ENCODE peak calls at places on chromosomes 12 and 14, in eight cellular contexts. U, O, V, A, G, P, K and N are unnamed samples.

GRCh38 chr12:122793685-122794106 is 19.3 kb downstream of the CCDC62 start:
- DNase-seq in U (peak), O (no peak), V (peak), A (peak), G (peak), P (peak), K (no peak), N (no peak)

GRCh38 chr14:65332141-65332871 is 80.2 kb upstream of the FUT8 start:
- DNase-seq in U (peak), O (no peak), V (no peak), A (no peak), G (no peak), P (no peak), K (no peak), N (no peak)

GRCh38 chr14:24353551-24354529 is 14.0 kb upstream of the RIPK3 start:
- DNase-seq in U (no peak), O (no peak), V (no peak), A (no peak), G (no peak), P (no peak), K (no peak), N (no peak)

GRCh38 chr14:88166616-88167015 is 156.5 kb downstream of the KCNK10 start:
- DNase-seq in U (no peak), O (no peak), V (no peak), A (no peak), G (no peak), P (peak), K (no peak), N (peak)

GRCh38 chr12:111841236-111841749 is 735 bp upstream of the MAPKAPK5 start:
- DNase-seq in U (peak), O (no peak), V (no peak), A (no peak), G (no peak), P (no peak), K (no peak), N (no peak)

GRCh38 chr14:68882235-68882634 is 89.4 kb upstream of the ZFP36L1 start:
- DNase-seq in U (no peak), O (no peak), V (no peak), A (no peak), G (no peak), P (no peak), K (no peak), N (no peak)

GRCh38 chr14:105065280-105066228 is at the start of gene GPR132:
- DNase-seq in U (no peak), O (no peak), V (peak), A (no peak), G (peak), P (no peak), K (peak), N (no peak)

GRCh38 chr14:77459072-77459723 is 1.3 kb downstream of the AHSA1 start:
- DNase-seq in U (peak), O (peak), V (peak), A (peak), G (peak), P (peak), K (no peak), N (no peak)

GRCh38 chr14:52078093-52078492 is 9.2 kb upstream of the NID2 start:
- DNase-seq in U (peak), O (no peak), V (no peak), A (no peak), G (no peak), P (no peak), K (no peak), N (no peak)

GRCh38 chr12:88752183-88752582 is 171.9 kb upstream of the KITLG start:
- DNase-seq in U (no peak), O (no peak), V (no peak), A (no peak), G (no peak), P (no peak), K (no peak), N (no peak)

GRCh38 chr14:56829151-56829550 is 18.9 kb upstream of the OTX2 start:
- DNase-seq in U (no peak), O (no peak), V (no peak), A (no peak), G (no peak), P (no peak), K (no peak), N (no peak)

GRCh38 chr12:119989619-119990381 is 764 bp downstream of the BICDL1 start:
- DNase-seq in U (peak), O (peak), V (peak), A (peak), G (peak), P (peak), K (peak), N (peak)

GRCh38 chr12:20946732-20947131 is 136.2 kb downstream of the SLCO1B3 start:
- DNase-seq in U (peak), O (no peak), V (peak), A (peak), G (no peak), P (peak), K (no peak), N (no peak)

GRCh38 chr12:114744696-114745095 is 60.7 kb upstream of the TBX3 start:
- DNase-seq in U (no peak), O (no peak), V (no peak), A (no peak), G (no peak), P (no peak), K (no peak), N (no peak)

GRCh38 chr12:124359671-124360581 is 65.0 kb downstream of the RFLNA start:
- DNase-seq in U (no peak), O (peak), V (no peak), A (no peak), G (no peak), P (no peak), K (peak), N (no peak)

GRCh38 chr12:13165578-13166120 is 30.9 kb upstream of the EMP1 start:
- DNase-seq in U (peak), O (peak), V (peak), A (no peak), G (peak), P (peak), K (peak), N (peak)

GRCh38 chr12:64674367-64674922 is 64.2 kb downstream of the RASSF3 start:
- DNase-seq in U (no peak), O (no peak), V (peak), A (no peak), G (peak), P (no peak), K (no peak), N (no peak)

GRCh38 chr12:94536040-94536965 is 76.6 kb upstream of the CEP83 start:
- DNase-seq in U (no peak), O (no peak), V (no peak), A (no peak), G (no peak), P (no peak), K (peak), N (no peak)

GRCh38 chr14:77219591-77219990 is 38.0 kb downstream of the TMEM63C start:
- DNase-seq in U (no peak), O (no peak), V (no peak), A (no peak), G (no peak), P (no peak), K (peak), N (no peak)

GRCh38 chr12:53053223-53054111 is 3.6 kb downstream of the TNS2 start:
- DNase-seq in U (peak), O (peak), V (peak), A (peak), G (peak), P (peak), K (peak), N (no peak)

GRCh38 chr12:40980346-40981005 is 207.6 kb upstream of the PDZRN4 start:
- DNase-seq in U (no peak), O (no peak), V (no peak), A (no peak), G (no peak), P (no peak), K (no peak), N (no peak)

GRCh38 chr12:94379479-94380113 is 80.1 kb downstream of the CEP83 start:
- DNase-seq in U (no peak), O (no peak), V (peak), A (no peak), G (no peak), P (no peak), K (no peak), N (no peak)

GRCh38 chr12:123100882-123101281 is 50.0 kb downstream of the PITPNM2 start:
- DNase-seq in U (no peak), O (no peak), V (no peak), A (no peak), G (no peak), P (no peak), K (no peak), N (no peak)

GRCh38 chr12:108633534-108634224 is at the start of gene SELPLG:
- DNase-seq in U (no peak), O (peak), V (peak), A (no peak), G (peak), P (no peak), K (peak), N (no peak)

GRCh38 chr14:55160989-55161388 is 30.4 kb downstream of the DLGAP5 start:
- DNase-seq in U (peak), O (no peak), V (peak), A (no peak), G (no peak), P (peak), K (no peak), N (no peak)

GRCh38 chr14:97408937-97409860 is 612.0 kb downstream of the VRK1 start:
- DNase-seq in U (no peak), O (no peak), V (peak), A (no peak), G (peak), P (no peak), K (no peak), N (no peak)

GRCh38 chr12:124379938-124380754 is 85.3 kb downstream of the RFLNA start:
- DNase-seq in U (peak), O (peak), V (no peak), A (peak), G (no peak), P (peak), K (peak), N (no peak)

GRCh38 chr12:27434673-27435565 is 11.6 kb upstream of the SMCO2 start:
- DNase-seq in U (peak), O (no peak), V (peak), A (peak), G (peak), P (no peak), K (no peak), N (no peak)

GRCh38 chr12:31323466-31324115 is 2.4 kb downstream of the SINHCAF start:
- DNase-seq in U (peak), O (peak), V (peak), A (no peak), G (no peak), P (peak), K (peak), N (no peak)

GRCh38 chr12:53340398-53340797 is 4.2 kb upstream of the SP7 start:
- DNase-seq in U (no peak), O (no peak), V (no peak), A (no peak), G (no peak), P (no peak), K (no peak), N (no peak)

GRCh38 chr14:61928300-61928699 is 166.1 kb downstream of the SNAPC1 start:
- DNase-seq in U (no peak), O (no peak), V (no peak), A (no peak), G (no peak), P (no peak), K (no peak), N (no peak)

DNA sequence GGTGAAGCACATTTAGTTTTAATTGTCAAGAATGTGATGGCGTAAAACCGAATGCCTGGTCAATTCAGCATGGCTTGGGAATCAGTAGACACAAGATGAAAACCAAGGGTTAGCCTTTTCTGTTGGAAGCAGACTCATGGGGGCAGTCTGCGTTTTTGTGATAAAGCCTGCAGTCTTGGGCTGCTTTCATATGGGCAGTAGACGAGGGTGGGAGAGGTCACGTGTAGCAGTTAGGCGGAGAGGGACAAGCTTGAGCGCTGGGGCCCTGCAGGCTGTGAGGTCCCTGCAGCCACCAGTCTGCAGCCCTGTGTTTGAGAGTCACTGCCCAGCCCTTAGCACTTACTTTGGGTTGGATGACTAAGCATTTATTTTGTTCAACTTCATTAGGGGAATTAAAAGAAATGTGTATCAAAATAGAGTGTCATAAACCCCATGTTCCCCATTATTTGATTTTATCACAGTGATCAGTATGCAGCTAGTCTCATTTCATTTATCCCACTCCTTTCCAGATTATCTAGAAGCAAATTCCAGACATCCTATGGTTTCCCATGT is 37.2 kb downstream of the EP400 start:
- DNase-seq in U (no peak), O (no peak), V (no peak), A (no peak), G (no peak), P (no peak), K (no peak), N (no peak)
- H3K27ac ChIP-seq in U (no peak), O (no peak), V (no peak), A (peak), G (no peak), P (peak), K (no peak), N (no peak)

DNA sequence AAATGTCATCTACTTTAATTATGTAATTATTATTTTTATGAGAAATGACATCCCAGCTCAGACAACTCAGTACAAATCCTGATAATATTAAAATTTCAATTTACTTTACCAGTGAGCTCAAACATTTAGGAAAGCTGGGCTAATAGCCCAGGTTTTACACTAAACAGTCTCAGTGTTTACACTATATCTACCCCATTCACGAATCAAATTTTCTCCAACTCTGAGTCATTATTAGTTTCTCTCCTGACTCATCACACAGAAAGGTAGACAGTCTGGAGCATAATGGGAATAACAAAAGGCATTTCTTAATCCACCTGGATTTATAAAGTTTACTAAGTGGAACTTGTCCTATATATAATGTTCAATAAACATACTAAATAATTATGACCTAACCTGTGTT is 5.7 kb downstream of the PAWR start:
- DNase-seq in U (peak), O (no peak), V (no peak), A (no peak), G (no peak), P (peak), K (no peak), N (no peak)
- H3K27ac ChIP-seq in U (peak), O (no peak), V (no peak), A (no peak), G (no peak), P (peak), K (no peak), N (peak)

DNA sequence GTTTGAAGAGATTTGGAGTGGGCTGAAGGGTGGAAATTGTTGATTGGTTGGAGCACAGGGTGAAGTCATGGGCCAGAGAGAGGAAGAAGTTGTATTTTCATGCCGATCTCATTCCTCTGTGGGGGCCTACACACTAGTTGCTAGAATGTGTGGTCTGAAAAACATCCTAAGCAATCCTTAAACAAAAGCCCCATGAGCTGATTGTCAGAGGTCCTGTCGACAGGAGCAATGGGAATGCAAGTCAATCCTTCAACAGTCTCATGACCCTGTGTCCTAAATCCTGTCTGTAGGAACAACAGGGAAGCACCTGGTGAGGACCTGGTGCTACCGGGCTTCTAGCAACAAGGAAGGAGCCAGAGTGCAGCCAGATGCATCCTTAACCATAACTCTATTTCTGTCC is 324.0 kb upstream of the TMEM132C start:
- DNase-seq in U (no peak), O (no peak), V (no peak), A (no peak), G (no peak), P (no peak), K (no peak), N (no peak)
- H3K27ac ChIP-seq in U (no peak), O (no peak), V (no peak), A (no peak), G (no peak), P (no peak), K (no peak), N (no peak)

DNA sequence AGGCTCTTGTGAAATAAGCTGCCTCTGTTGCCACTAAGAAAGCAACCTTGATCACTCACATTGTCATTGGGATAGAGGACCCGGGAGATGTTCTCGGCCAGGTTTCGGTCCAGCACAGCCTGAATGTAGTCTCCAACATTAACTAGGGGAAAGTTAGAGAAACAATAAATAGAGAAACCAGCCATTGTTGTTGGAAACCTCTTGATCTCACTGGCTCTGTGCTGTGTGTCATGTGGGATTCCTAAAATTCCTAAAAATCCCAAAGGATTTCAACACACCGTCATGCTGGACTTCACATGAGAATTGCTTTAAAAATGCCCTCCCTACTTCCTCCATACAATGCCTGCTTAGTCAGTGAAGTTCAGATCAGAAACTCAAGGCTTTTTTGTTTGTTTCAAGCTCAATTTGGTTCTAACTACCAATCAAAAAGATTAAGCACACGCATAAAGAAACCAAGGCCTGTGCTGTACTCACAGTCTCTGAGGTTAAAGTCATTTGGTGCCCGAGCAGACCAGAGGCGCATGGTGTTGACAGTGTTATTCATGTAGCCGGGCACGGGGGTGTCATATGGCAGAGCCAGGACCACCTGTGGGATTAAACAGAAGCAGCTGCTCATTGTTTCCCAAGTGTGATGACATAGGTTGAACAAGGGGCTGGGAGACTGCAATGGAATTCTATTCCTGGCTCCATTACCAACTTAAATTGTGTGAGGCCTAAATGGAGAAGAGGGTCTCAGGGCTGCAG is 23.6 kb downstream of the PYGL start:
- DNase-seq in U (no peak), O (no peak), V (no peak), A (peak), G (no peak), P (peak), K (no peak), N (no peak)
- H3K27ac ChIP-seq in U (no peak), O (no peak), V (no peak), A (no peak), G (no peak), P (no peak), K (peak), N (no peak)

GRCh38 chr12:19546611-19547162 is 107.4 kb downstream of the AEBP2 start:
- DNase-seq in U (peak), O (peak), V (no peak), A (no peak), G (no peak), P (no peak), K (no peak), N (peak)
- H3K27ac ChIP-seq in U (peak), O (peak), V (no peak), A (no peak), G (no peak), P (no peak), K (peak), N (peak)